ENCODE peak calls at places on chromosomes 3 and 15, in nine cellular contexts. E, F, I, U, X, G, W, H and J are unnamed samples.

GRCh38 chr15:75554717-75555116 is 24.4 kb downstream of the PTPN9 start:
- DNase-seq in E (no peak), F (peak), I (no peak), U (no peak), X (no peak), G (no peak), W (no peak), H (peak), J (no peak)

GRCh38 chr3:4935347-4935746 is 43.9 kb upstream of the BHLHE40 start:
- DNase-seq in E (no peak), F (no peak), I (no peak), U (no peak), X (no peak), G (no peak), W (no peak), H (no peak), J (no peak)

GRCh38 chr3:23738946-23739345 is 66.8 kb upstream of the UBE2E1 start:
- DNase-seq in E (no peak), F (no peak), I (no peak), U (no peak), X (no peak), G (no peak), W (no peak), H (no peak), J (no peak)

GRCh38 chr3:127135241-127136023 is 57.5 kb upstream of the PRR23E start:
- DNase-seq in E (no peak), F (peak), I (peak), U (peak), X (peak), G (no peak), W (peak), H (peak), J (no peak)

GRCh38 chr3:25855281-25855680 is 65.4 kb downstream of the OXSM start:
- DNase-seq in E (no peak), F (peak), I (no peak), U (no peak), X (no peak), G (no peak), W (no peak), H (peak), J (no peak)

GRCh38 chr3:123907720-123908119 is 23.6 kb upstream of the MYLK start:
- DNase-seq in E (no peak), F (no peak), I (no peak), U (no peak), X (peak), G (no peak), W (no peak), H (no peak), J (no peak)

GRCh38 chr3:44914936-44915335 is 40.5 kb downstream of the TGM4 start:
- DNase-seq in E (no peak), F (peak), I (peak), U (no peak), X (peak), G (no peak), W (peak), H (no peak), J (no peak)

GRCh38 chr15:67032608-67033007 is 32.8 kb upstream of the SMAD3 start:
- DNase-seq in E (no peak), F (no peak), I (no peak), U (no peak), X (no peak), G (no peak), W (no peak), H (no peak), J (no peak)

GRCh38 chr3:9550999-9551398 is 2.6 kb downstream of the LHFPL4 start:
- DNase-seq in E (no peak), F (no peak), I (no peak), U (no peak), X (peak), G (no peak), W (peak), H (no peak), J (no peak)

GRCh38 chr15:83602021-83602420 is 51.9 kb upstream of the ADAMTSL3 start:
- DNase-seq in E (no peak), F (no peak), I (no peak), U (no peak), X (no peak), G (no peak), W (no peak), H (no peak), J (no peak)
- TF ChIP-seq CTCF in E (no peak), F (no peak), I (no peak), U (no peak), X (no peak), G (no peak), W (no peak), H (no peak), J (no peak)

GRCh38 chr3:194485876-194486539 is 794 bp downstream of the ATP13A3 start:
- DNase-seq in E (peak), F (peak), I (peak), U (peak), X (peak), G (peak), W (peak), H (peak), J (no peak)

GRCh38 chr3:194488007-194488742 is 1.4 kb upstream of the ATP13A3 start:
- DNase-seq in E (no peak), F (peak), I (no peak), U (no peak), X (no peak), G (no peak), W (peak), H (peak), J (no peak)

GRCh38 chr3:194487289-194488006 is 646 bp upstream of the ATP13A3 start:
- DNase-seq in E (peak), F (peak), I (no peak), U (peak), X (peak), G (no peak), W (peak), H (peak), J (peak)

GRCh38 chr3:194485471-194485875 is 1.3 kb downstream of the ATP13A3 start:
- DNase-seq in E (no peak), F (no peak), I (no peak), U (no peak), X (no peak), G (no peak), W (no peak), H (peak), J (no peak)

DNA sequence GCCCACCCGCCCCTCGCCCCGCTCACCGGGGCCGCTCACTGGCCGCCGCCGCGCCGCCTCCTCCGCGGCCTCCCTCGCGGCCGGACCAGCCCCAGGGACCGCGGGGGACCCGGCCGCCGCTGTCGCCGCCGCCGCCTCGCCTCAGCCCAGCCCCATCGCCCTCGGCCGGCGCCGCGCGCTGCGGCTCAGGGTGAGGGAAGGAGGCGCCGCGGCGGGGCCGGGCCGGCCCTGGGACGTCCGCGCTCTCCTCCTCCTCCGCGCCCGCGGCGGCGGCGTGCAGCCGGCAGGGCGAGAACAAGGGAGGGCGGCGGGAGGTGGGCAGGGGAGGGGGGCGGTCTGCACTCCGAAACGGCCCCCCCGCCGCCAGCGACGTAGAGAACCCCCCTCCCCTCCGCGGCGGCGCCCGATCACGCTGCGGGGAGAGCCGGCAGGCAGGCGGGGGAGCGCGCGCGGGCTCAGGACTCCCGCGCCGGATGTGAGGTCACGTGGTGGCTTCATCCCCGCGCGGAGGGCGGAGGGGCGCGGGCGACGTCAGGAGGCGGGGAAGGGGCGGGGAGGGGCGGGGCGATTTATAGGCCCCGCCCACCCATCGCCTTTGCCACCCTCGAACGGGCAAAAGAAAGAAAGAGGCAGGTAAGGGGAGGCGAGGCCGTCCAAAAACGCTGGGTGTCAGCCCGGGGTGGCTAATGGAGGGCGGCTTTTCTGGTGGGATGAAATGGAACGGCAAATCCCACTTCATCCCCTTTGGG is at the start of gene ATP13A3:
- DNase-seq in E (peak), F (peak), I (peak), U (peak), X (peak), G (peak), W (peak), H (peak), J (peak)
- TF ChIP-seq CTCF in E (no peak), F (no peak), I (no peak), U (no peak), X (no peak), G (peak), W (no peak), H (no peak), J (no peak)

GRCh38 chr15:29425864-29426263 is 156.2 kb upstream of the NSMCE3 start:
- DNase-seq in E (no peak), F (no peak), I (no peak), U (no peak), X (no peak), G (no peak), W (no peak), H (no peak), J (no peak)

GRCh38 chr15:29420188-29420587 is 150.6 kb upstream of the NSMCE3 start:
- DNase-seq in E (no peak), F (no peak), I (no peak), U (no peak), X (peak), G (no peak), W (peak), H (no peak), J (no peak)

GRCh38 chr15:29422606-29423005 is 153.0 kb upstream of the NSMCE3 start:
- DNase-seq in E (no peak), F (no peak), I (no peak), U (no peak), X (no peak), G (no peak), W (no peak), H (no peak), J (no peak)

GRCh38 chr15:29428925-29429573 is 159.4 kb upstream of the NSMCE3 start:
- DNase-seq in E (no peak), F (no peak), I (no peak), U (no peak), X (no peak), G (no peak), W (no peak), H (no peak), J (no peak)

GRCh38 chr15:29424118-29424517 is 154.5 kb upstream of the NSMCE3 start:
- DNase-seq in E (no peak), F (no peak), I (no peak), U (no peak), X (peak), G (no peak), W (no peak), H (no peak), J (no peak)
- TF ChIP-seq CTCF in E (no peak), F (no peak), I (no peak), U (no peak), X (no peak), G (no peak), W (no peak), H (no peak), J (no peak)

GRCh38 chr15:57746752-57747151 is 40.2 kb downstream of the POLR2M start:
- DNase-seq in E (no peak), F (no peak), I (no peak), U (no peak), X (no peak), G (no peak), W (no peak), H (no peak), J (no peak)

GRCh38 chr15:57752840-57753239 is 46.3 kb downstream of the POLR2M start:
- DNase-seq in E (no peak), F (no peak), I (no peak), U (no peak), X (no peak), G (no peak), W (no peak), H (no peak), J (no peak)

GRCh38 chr15:57747206-57747605 is 40.7 kb downstream of the POLR2M start:
- DNase-seq in E (no peak), F (no peak), I (no peak), U (peak), X (peak), G (no peak), W (no peak), H (peak), J (no peak)

GRCh38 chr15:57751177-57751800 is 44.8 kb downstream of the POLR2M start:
- DNase-seq in E (no peak), F (peak), I (peak), U (no peak), X (peak), G (no peak), W (peak), H (peak), J (no peak)

GRCh38 chr15:57752426-57752825 is 45.9 kb downstream of the POLR2M start:
- DNase-seq in E (peak), F (peak), I (peak), U (no peak), X (peak), G (no peak), W (peak), H (peak), J (no peak)
- TF ChIP-seq CTCF in E (no peak), F (peak), I (peak), U (peak), X (peak), G (no peak), W (peak), H (peak), J (peak)

DNA sequence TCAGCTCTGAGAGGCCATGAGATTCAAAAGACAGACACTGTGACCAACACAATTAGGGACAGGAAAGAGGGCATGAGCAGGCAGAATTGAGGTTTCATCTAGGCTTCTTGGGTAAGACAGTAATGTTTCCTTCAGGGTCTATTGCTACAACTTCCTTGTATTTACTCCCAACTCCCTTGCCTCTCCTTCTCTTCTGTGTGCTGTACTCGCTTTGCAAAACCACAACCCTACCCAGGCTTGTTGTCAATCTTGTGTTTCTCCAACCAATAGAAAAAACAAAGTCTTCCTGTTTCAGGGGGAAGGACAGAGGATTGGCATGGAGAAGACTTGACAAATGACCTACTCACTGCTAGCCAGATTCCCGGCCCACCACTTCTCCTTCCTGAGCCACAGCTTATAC is 36.3 kb upstream of the MASP1 start:
- DNase-seq in E (no peak), F (no peak), I (no peak), U (no peak), X (no peak), G (no peak), W (no peak), H (no peak), J (no peak)
- TF ChIP-seq CTCF in E (no peak), F (no peak), I (no peak), U (no peak), X (no peak), G (no peak), W (no peak), H (no peak), J (no peak)

GRCh38 chr3:30233924-30234666 is 372.3 kb upstream of the TGFBR2 start:
- DNase-seq in E (no peak), F (peak), I (no peak), U (no peak), X (no peak), G (no peak), W (no peak), H (peak), J (no peak)
- TF ChIP-seq CTCF in E (no peak), F (no peak), I (no peak), U (no peak), X (no peak), G (no peak), W (no peak), H (no peak), J (no peak)